ENCODE peak calls at places on chromosomes 5 and 9, in six cellular contexts. O, J, V, F, L and W are unnamed samples.

GRCh38 chr5:72209515-72210115 is 102.3 kb downstream of the MAP1B start:
- DNase-seq in O (peak), J (no peak), V (no peak), F (no peak), L (no peak), W (peak)

GRCh38 chr5:115986358-115986757 is 24.1 kb downstream of the LVRN start:
- DNase-seq in O (no peak), J (no peak), V (no peak), F (peak), L (no peak), W (no peak)

GRCh38 chr9:102966999-102967398 is 28.1 kb upstream of the CYLC2 start:
- DNase-seq in O (no peak), J (no peak), V (no peak), F (no peak), L (no peak), W (no peak)

GRCh38 chr5:78076351-78076750 is 218.1 kb downstream of the AP3B1 start:
- DNase-seq in O (no peak), J (no peak), V (no peak), F (no peak), L (no peak), W (no peak)

GRCh38 chr5:171629221-171630005 is 156.2 kb upstream of the SMIM23 start:
- DNase-seq in O (no peak), J (peak), V (no peak), F (no peak), L (no peak), W (no peak)

GRCh38 chr5:156755421-156756087 is 94.5 kb upstream of the PPP1R2B start:
- DNase-seq in O (no peak), J (no peak), V (no peak), F (no peak), L (no peak), W (no peak)

GRCh38 chr9:123111427-123111826 is 78.0 kb downstream of the GPR21 start:
- DNase-seq in O (no peak), J (no peak), V (no peak), F (no peak), L (no peak), W (no peak)

GRCh38 chr5:63451188-63451587 is 511.1 kb downstream of the HTR1A start:
- DNase-seq in O (no peak), J (no peak), V (no peak), F (no peak), L (no peak), W (no peak)

GRCh38 chr5:45741110-45741509 is 44.9 kb upstream of the HCN1 start:
- DNase-seq in O (no peak), J (no peak), V (no peak), F (no peak), L (no peak), W (no peak)

GRCh38 chr5:99169309-99169708 is 240.5 kb upstream of the CHD1 start:
- DNase-seq in O (no peak), J (no peak), V (no peak), F (no peak), L (no peak), W (no peak)

GRCh38 chr5:117333011-117333410 is 758.4 kb upstream of the SEMA6A start:
- DNase-seq in O (no peak), J (no peak), V (no peak), F (no peak), L (no peak), W (no peak)

GRCh38 chr9:118473527-118473926 is 769.3 kb downstream of the TLR4 start:
- DNase-seq in O (no peak), J (no peak), V (no peak), F (no peak), L (no peak), W (peak)

GRCh38 chr9:99445377-99445891 is 223.4 kb downstream of the SEC61B start:
- DNase-seq in O (peak), J (no peak), V (no peak), F (peak), L (no peak), W (no peak)

GRCh38 chr5:131252824-131253171 is 11.1 kb upstream of the CDC42SE2 start:
- DNase-seq in O (peak), J (peak), V (no peak), F (no peak), L (peak), W (no peak)

GRCh38 chr9:120235081-120235480 is 344.9 kb downstream of the CDK5RAP2 start:
- DNase-seq in O (no peak), J (no peak), V (no peak), F (no peak), L (no peak), W (peak)

GRCh38 chr5:855771-856530 is 5.2 kb upstream of the ZDHHC11 start:
- DNase-seq in O (peak), J (no peak), V (no peak), F (no peak), L (no peak), W (no peak)

GRCh38 chr9:16813838-16814237 is 56.6 kb downstream of the BNC2 start:
- DNase-seq in O (no peak), J (no peak), V (no peak), F (no peak), L (no peak), W (no peak)

GRCh38 chr5:172820046-172820767 is 13.8 kb upstream of the ERGIC1 start:
- DNase-seq in O (no peak), J (no peak), V (no peak), F (no peak), L (no peak), W (no peak)

GRCh38 chr9:127202461-127203139 is 62.0 kb upstream of the GARNL3 start:
- DNase-seq in O (peak), J (no peak), V (no peak), F (no peak), L (no peak), W (no peak)

GRCh38 chr9:462611-463010 is 247.9 kb downstream of the DOCK8 start:
- DNase-seq in O (no peak), J (no peak), V (no peak), F (no peak), L (no peak), W (no peak)

GRCh38 chr5:39623291-39623865 is 198.6 kb upstream of the DAB2 start:
- DNase-seq in O (no peak), J (no peak), V (no peak), F (no peak), L (no peak), W (no peak)

GRCh38 chr5:132389453-132390286 is 20.2 kb downstream of the SLC22A5 start:
- DNase-seq in O (peak), J (no peak), V (no peak), F (peak), L (no peak), W (no peak)

GRCh38 chr9:8254527-8254926 is 454.9 kb upstream of the DMAC1 start:
- DNase-seq in O (no peak), J (no peak), V (no peak), F (no peak), L (no peak), W (no peak)

GRCh38 chr9:115198018-115198417 is 80.1 kb upstream of the TNC start:
- DNase-seq in O (peak), J (no peak), V (no peak), F (no peak), L (no peak), W (no peak)

GRCh38 chr5:139708434-139708849 is 60.3 kb downstream of the CXXC5 start:
- DNase-seq in O (peak), J (no peak), V (no peak), F (no peak), L (no peak), W (no peak)

GRCh38 chr5:53965459-53965858 is 344.9 kb downstream of the ARL15 start:
- DNase-seq in O (no peak), J (no peak), V (no peak), F (no peak), L (no peak), W (no peak)

GRCh38 chr9:133608382-133608781 is 807 bp downstream of the FAM163B start:
- DNase-seq in O (no peak), J (no peak), V (no peak), F (no peak), L (no peak), W (no peak)

GRCh38 chr5:143879646-143880045 is 67.7 kb downstream of the HMHB1 start:
- DNase-seq in O (no peak), J (no peak), V (no peak), F (no peak), L (no peak), W (peak)

GRCh38 chr5:154197801-154198461 is 7.4 kb downstream of the GALNT10 start:
- DNase-seq in O (no peak), J (no peak), V (no peak), F (no peak), L (no peak), W (peak)

GRCh38 chr5:31983851-31984250 is 190.3 kb downstream of the GOLPH3 start:
- DNase-seq in O (no peak), J (no peak), V (no peak), F (no peak), L (no peak), W (no peak)

GRCh38 chr9:87006956-87007355 is 59.6 kb upstream of the GAS1 start:
- DNase-seq in O (no peak), J (no peak), V (no peak), F (no peak), L (no peak), W (no peak)

GRCh38 chr5:179762781-179763176 is 30.2 kb downstream of the MAML1 start:
- DNase-seq in O (no peak), J (no peak), V (no peak), F (no peak), L (no peak), W (no peak)